ENCODE peak calls at places on chromosomes 7 and 10, in ten cellular contexts. E is T-cell; N is ELF-1; D is AG10803; X is CD8-positive, alpha-beta memory T cell; G is osteocyte; O is choroid plexus epithelial cell; T is CD4-positive, alpha-beta T cell; Y is stimulated activated CD4-positive, alpha-beta T cell treated with anti-CD3 and anti-CD28 coated beads, Interleukin-1b, Interleukin-23, amount 100 ng/mL, for 1 hour; V is NCI-H446. B is an unnamed sample.

GRCh38 chr7:97187067-97187466 is 69.6 kb downstream of the SDHAF3 start:
- DNase-seq in D (peak; percentile 67), O (peak; percentile 61), T (no peak), V (no peak), E (no peak), N (no peak), X (no peak), Y (no peak), G (no peak), B (no peak)

GRCh38 chr10:133052076-133052475 is 35.6 kb upstream of the ADGRA1 start:
- DNase-seq in V (no peak), E (no peak), Y (no peak), D (no peak), X (no peak), N (no peak), T (no peak), O (no peak), G (no peak), B (no peak)

GRCh38 chr7:29255839-29256782 is 61.5 kb downstream of the CHN2 start:
- DNase-seq in N (no peak), G (no peak), Y (no peak), O (peak; percentile 42), E (no peak), D (no peak), X (no peak), T (no peak), V (no peak), B (peak; percentile 19)

GRCh38 chr7:38368191-38368605 is 94.8 kb upstream of the TARP start:
- DNase-seq in D (peak; percentile 69), O (peak; percentile 88), T (peak; percentile 69), X (peak; percentile 71), N (peak; percentile 92), G (no peak), E (peak; percentile 73), V (peak; percentile 63), Y (peak; percentile 49), B (peak; percentile 72)

GRCh38 chr7:15561840-15562239 is at the start of gene AGMO:
- DNase-seq in N (no peak), V (no peak), T (no peak), E (no peak), X (no peak), O (peak; percentile 47), G (peak; percentile 84), Y (no peak), D (no peak), B (no peak)

GRCh38 chr10:3780056-3780765 is 4.8 kb downstream of the KLF6 start:
- DNase-seq in D (peak; percentile 85), V (no peak), X (no peak), O (peak; percentile 75), G (no peak), T (no peak), N (no peak), E (no peak), Y (no peak), B (no peak)

GRCh38 chr7:155681663-155682062 is 37.2 kb downstream of the RBM33 start:
- DNase-seq in Y (no peak), V (no peak), E (no peak), X (no peak), D (no peak), T (no peak), N (no peak), G (no peak), O (no peak), B (no peak)

GRCh38 chr7:44158873-44159631 is 17.9 kb upstream of the MYL7 start:
- DNase-seq in O (no peak), G (no peak), E (no peak), D (no peak), T (no peak), N (no peak), X (no peak), V (no peak), Y (no peak), B (no peak)

GRCh38 chr7:145036592-145037386 is 200.9 kb upstream of the TPK1 start:
- DNase-seq in D (peak; percentile 16), O (peak; percentile 76), N (peak; percentile 20), G (no peak), V (peak; percentile 9), X (peak; percentile 30), T (peak; percentile 6), E (peak; percentile 8), Y (no peak), B (peak; percentile 26)

GRCh38 chr7:157951300-157952049 is 614.7 kb downstream of the DNAJB6 start:
- DNase-seq in X (no peak), E (no peak), N (no peak), G (no peak), Y (no peak), V (no peak), O (no peak), T (no peak), D (no peak), B (no peak)

GRCh38 chr10:68816796-68817412 is 10.4 kb upstream of the STOX1 start:
- DNase-seq in D (no peak), Y (no peak), V (no peak), T (no peak), G (no peak), N (no peak), E (no peak), X (no peak), O (no peak), B (no peak)

GRCh38 chr10:52451817-52452216 is 137.7 kb downstream of the DKK1 start:
- DNase-seq in X (no peak), T (no peak), N (no peak), G (no peak), V (no peak), O (peak; percentile 29), E (no peak), Y (no peak), D (peak; percentile 90), B (no peak)

GRCh38 chr10:114990991-114991390 is 53.0 kb downstream of the TRUB1 start:
- DNase-seq in N (no peak), G (no peak), X (no peak), Y (no peak), D (no peak), T (no peak), E (no peak), V (no peak), O (no peak), B (no peak)

GRCh38 chr10:20948723-20949327 is 51.7 kb upstream of the NEBL start:
- DNase-seq in V (no peak), O (no peak), G (no peak), D (no peak), Y (no peak), N (no peak), T (no peak), E (no peak), X (no peak), B (no peak)

GRCh38 chr10:46530249-46531186 is 25.9 kb downstream of the GPRIN2 start:
- DNase-seq in Y (no peak), G (no peak), O (peak; percentile 100), X (no peak), N (no peak), T (no peak), E (no peak), D (peak; percentile 98), V (no peak), B (no peak)

GRCh38 chr7:28773423-28774129 is 184.6 kb downstream of the TRIL start:
- DNase-seq in T (no peak), O (no peak), G (no peak), Y (no peak), E (no peak), V (no peak), X (no peak), N (no peak), D (no peak), B (no peak)

GRCh38 chr7:55075464-55075971 is 56.7 kb downstream of the EGFR start:
- DNase-seq in T (no peak), O (peak; percentile 81), E (no peak), Y (no peak), N (no peak), G (no peak), X (no peak), D (peak; percentile 44), V (no peak), B (no peak)

GRCh38 chr7:21330462-21331178 is 97.3 kb upstream of the SP4 start:
- DNase-seq in E (no peak), G (no peak), D (no peak), O (no peak), X (no peak), N (no peak), V (no peak), T (no peak), Y (no peak), B (no peak)